ENCODE peak calls at places on chromosomes 3 and 15, in eight cellular contexts. H, R, V, S, W, B, J and D are unnamed samples.

GRCh38 chr3:45143673-45144670 is 2.2 kb downstream of the CDCP1 start:
- DNase-seq in H (no peak), R (no peak), V (no peak), S (no peak), W (no peak), B (no peak), J (peak), D (no peak)

GRCh38 chr3:153373571-153373970 is 211.5 kb downstream of the RAP2B start:
- DNase-seq in H (no peak), R (no peak), V (no peak), S (no peak), W (no peak), B (no peak), J (no peak), D (no peak)

GRCh38 chr3:123483146-123483545 is 34.3 kb upstream of the ADCY5 start:
- DNase-seq in H (no peak), R (no peak), V (no peak), S (no peak), W (no peak), B (no peak), J (no peak), D (no peak)

GRCh38 chr3:149490260-149490971 is 15.9 kb downstream of the TM4SF4 start:
- DNase-seq in H (no peak), R (no peak), V (no peak), S (no peak), W (no peak), B (no peak), J (no peak), D (no peak)

GRCh38 chr3:112376413-112376812 is 43.5 kb downstream of the CD200 start:
- DNase-seq in H (no peak), R (no peak), V (no peak), S (no peak), W (no peak), B (no peak), J (no peak), D (no peak)

GRCh38 chr3:86029590-86029989 is 961.4 kb downstream of the VGLL3 start:
- DNase-seq in H (no peak), R (no peak), V (peak), S (no peak), W (no peak), B (no peak), J (no peak), D (no peak)

GRCh38 chr15:101024111-101024695 is 105.0 kb downstream of the LRRK1 start:
- DNase-seq in H (no peak), R (peak), V (no peak), S (no peak), W (no peak), B (no peak), J (peak), D (peak)

GRCh38 chr15:62739507-62739906 is 303.0 kb upstream of the TPM1 start:
- DNase-seq in H (peak), R (no peak), V (no peak), S (no peak), W (no peak), B (no peak), J (peak), D (no peak)

GRCh38 chr3:113212155-113212844 is 943 bp downstream of the BOC start:
- DNase-seq in H (peak), R (no peak), V (peak), S (no peak), W (peak), B (no peak), J (peak), D (no peak)

DNA sequence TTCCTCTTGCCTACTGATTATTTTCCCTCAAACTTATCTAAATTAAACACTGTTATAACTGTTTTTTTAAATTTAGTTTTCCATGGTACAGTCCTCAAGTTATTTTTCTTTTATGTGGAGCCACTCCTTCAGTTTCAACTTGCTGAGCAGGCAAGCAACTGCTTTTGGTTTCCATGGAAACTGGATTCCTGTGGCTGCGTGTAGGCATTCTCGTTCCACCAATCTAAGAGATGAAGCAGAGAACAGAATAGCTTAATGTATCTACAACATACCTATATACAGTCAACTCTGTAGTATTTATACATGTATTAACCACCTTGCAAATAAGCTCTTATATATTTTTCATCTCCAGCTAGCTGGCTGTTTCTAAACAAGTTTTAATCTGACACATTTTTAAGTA is 25.8 kb upstream of the ANXA2 start:
- DNase-seq in H (peak), R (no peak), V (peak), S (peak), W (no peak), B (no peak), J (peak), D (peak)
- H3K4me3 ChIP-seq in H (no peak), R (no peak), V (no peak), S (no peak), W (no peak), B (no peak), J (no peak), D (no peak)

DNA sequence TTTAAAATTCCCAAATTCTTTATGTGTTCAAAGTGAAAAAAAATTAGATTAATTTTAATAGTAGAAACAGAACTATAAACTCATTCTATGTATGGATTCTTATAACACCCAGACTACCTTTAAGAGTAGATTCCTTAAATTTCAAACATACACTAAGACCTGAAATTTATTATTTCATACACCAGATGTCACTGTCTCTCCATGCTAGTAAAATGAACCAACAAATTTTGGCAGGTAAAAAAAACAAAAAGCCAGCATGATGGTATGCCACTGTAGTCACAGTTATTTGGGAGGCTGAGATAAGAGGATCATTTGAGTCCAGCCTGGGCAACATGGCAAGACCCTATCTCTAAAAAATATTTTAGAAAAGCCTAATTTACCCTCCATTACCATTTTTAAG is 461.3 kb upstream of the NAALADL2 start:
- DNase-seq in H (peak), R (no peak), V (peak), S (peak), W (no peak), B (no peak), J (peak), D (peak)
- TF ChIP-seq CTCF in H (peak), R (peak), V (peak), S (peak), W (peak), B (peak), J (peak), D (no peak)

GRCh38 chr3:71225285-71225684 is 358.2 kb downstream of the FOXP1 start:
- DNase-seq in H (no peak), R (no peak), V (no peak), S (no peak), W (no peak), B (no peak), J (peak), D (no peak)

GRCh38 chr3:71228156-71228885 is 355.2 kb downstream of the FOXP1 start:
- DNase-seq in H (no peak), R (no peak), V (peak), S (no peak), W (no peak), B (no peak), J (no peak), D (no peak)

GRCh38 chr3:71227344-71227743 is 356.2 kb downstream of the FOXP1 start:
- DNase-seq in H (no peak), R (no peak), V (peak), S (no peak), W (no peak), B (no peak), J (no peak), D (no peak)

GRCh38 chr3:71226565-71227281 is 356.8 kb downstream of the FOXP1 start:
- DNase-seq in H (peak), R (no peak), V (no peak), S (no peak), W (no peak), B (no peak), J (peak), D (no peak)

DNA sequence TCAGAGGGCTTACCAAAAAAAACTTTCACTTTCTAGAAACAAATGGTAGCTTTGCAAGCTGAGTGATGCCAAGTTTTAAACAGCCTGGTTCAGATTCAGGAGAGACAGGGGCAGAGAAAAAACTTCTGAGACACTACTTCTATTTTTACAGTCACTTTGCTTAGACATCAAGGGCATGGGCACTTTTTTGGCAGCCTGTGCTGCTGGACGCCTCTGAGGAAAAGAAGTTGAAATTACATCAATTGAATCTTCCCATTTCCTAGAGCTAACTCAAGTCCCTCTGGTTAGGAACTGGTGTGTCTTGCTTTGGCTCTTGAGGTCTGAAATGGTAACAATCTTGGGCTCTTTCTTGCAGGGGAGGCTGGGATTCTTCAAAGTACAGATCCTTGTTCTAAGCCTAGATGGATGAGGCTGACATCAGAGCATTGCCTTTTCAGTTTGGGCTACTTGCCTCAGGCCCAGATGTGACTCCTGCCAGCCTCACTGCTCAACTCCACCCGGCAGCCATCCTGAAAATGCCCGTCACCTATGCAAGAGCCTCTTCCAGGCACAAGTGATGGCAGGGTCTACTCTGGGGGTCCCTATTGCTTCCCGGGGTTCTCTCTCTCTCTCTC is 357.5 kb downstream of the FOXP1 start:
- DNase-seq in H (peak), R (no peak), V (no peak), S (no peak), W (no peak), B (no peak), J (peak), D (no peak)
- H3K4me3 ChIP-seq in H (no peak), R (peak), V (no peak), S (no peak), W (no peak), B (no peak), J (peak), D (no peak)

GRCh38 chr3:68017069-68017468 is 362.7 kb upstream of the SUCLG2 start:
- DNase-seq in H (no peak), R (no peak), V (no peak), S (no peak), W (no peak), B (no peak), J (no peak), D (no peak)
- TF ChIP-seq CTCF in H (no peak), R (no peak), V (no peak), S (no peak), W (no peak), B (no peak), J (no peak), D (no peak)

DNA sequence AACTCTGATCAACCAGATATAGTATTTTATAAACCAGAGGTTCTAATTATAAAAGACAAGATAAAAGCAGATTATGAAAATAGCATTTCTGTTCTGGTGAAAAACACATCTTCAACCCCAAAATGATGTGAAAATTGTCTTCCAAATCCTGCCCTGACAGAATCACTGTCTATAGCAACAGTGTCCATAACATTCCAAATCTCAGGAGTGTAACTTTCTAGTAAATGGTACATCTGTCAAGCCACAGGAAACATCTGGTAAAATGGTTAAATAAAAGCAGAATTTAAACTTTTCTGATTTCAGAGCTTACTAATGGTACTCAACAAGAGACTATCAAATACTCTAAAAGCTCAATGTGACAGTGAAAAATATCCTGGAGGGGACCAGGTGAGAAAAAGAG is 60.5 kb downstream of the VGLL4 start:
- DNase-seq in H (peak), R (no peak), V (no peak), S (no peak), W (no peak), B (no peak), J (no peak), D (no peak)
- H3K4me3 ChIP-seq in H (no peak), R (no peak), V (no peak), S (no peak), W (no peak), B (no peak), J (no peak), D (peak)

GRCh38 chr15:57343018-57343417 is 33.3 kb upstream of the CGNL1 start:
- DNase-seq in H (no peak), R (no peak), V (no peak), S (no peak), W (no peak), B (no peak), J (no peak), D (no peak)

GRCh38 chr15:57343526-57343925 is 32.8 kb upstream of the CGNL1 start:
- DNase-seq in H (no peak), R (no peak), V (no peak), S (no peak), W (no peak), B (no peak), J (no peak), D (no peak)

GRCh38 chr15:57344282-57344681 is 32.0 kb upstream of the CGNL1 start:
- DNase-seq in H (no peak), R (no peak), V (no peak), S (no peak), W (peak), B (no peak), J (no peak), D (no peak)

GRCh38 chr15:57339321-57339720 is 37.0 kb upstream of the CGNL1 start:
- DNase-seq in H (no peak), R (no peak), V (no peak), S (no peak), W (no peak), B (no peak), J (no peak), D (no peak)

GRCh38 chr15:57340673-57341259 is 35.5 kb upstream of the CGNL1 start:
- DNase-seq in H (peak), R (peak), V (peak), S (peak), W (peak), B (no peak), J (peak), D (peak)
- TF ChIP-seq CTCF in H (peak), R (peak), V (peak), S (peak), W (peak), B (peak), J (peak), D (peak)

GRCh38 chr15:72797338-72797689 is 13.8 kb upstream of the ADPGK start:
- DNase-seq in H (no peak), R (no peak), V (no peak), S (no peak), W (no peak), B (no peak), J (no peak), D (no peak)

GRCh38 chr15:72796210-72796514 is 12.6 kb upstream of the ADPGK start:
- DNase-seq in H (peak), R (no peak), V (no peak), S (no peak), W (peak), B (no peak), J (no peak), D (no peak)

GRCh38 chr15:72800819-72801481 is 17.4 kb upstream of the ADPGK start:
- DNase-seq in H (peak), R (no peak), V (no peak), S (no peak), W (no peak), B (no peak), J (peak), D (no peak)

GRCh38 chr15:72797834-72798233 is 14.3 kb upstream of the ADPGK start:
- DNase-seq in H (no peak), R (no peak), V (no peak), S (no peak), W (no peak), B (no peak), J (no peak), D (no peak)

GRCh38 chr15:72796515-72797337 is 13.2 kb upstream of the ADPGK start:
- DNase-seq in H (peak), R (no peak), V (peak), S (peak), W (peak), B (no peak), J (peak), D (no peak)
- H3K4me3 ChIP-seq in H (peak), R (peak), V (peak), S (peak), W (no peak), B (peak), J (peak), D (peak)

DNA sequence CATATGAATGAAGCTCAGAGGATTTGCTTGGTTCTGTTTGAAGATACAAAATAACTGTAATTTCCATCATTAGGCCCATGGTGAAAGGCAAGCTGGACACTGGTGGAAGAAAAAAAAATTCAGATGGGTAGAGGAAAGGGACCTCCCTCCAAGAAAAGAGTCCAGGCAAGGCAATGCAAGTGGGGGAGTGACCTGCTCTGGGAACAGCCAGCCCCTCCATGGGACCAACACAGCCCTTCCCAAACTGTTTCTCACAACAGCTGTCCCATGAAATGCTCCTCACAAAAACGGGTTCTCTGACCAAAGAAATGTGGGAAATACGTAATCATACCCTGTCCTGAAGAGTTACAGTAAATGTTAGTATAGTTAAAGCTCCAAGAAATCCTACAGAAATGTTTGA is 4.4 kb upstream of the AP3S2 start:
- DNase-seq in H (no peak), R (no peak), V (no peak), S (no peak), W (no peak), B (no peak), J (no peak), D (no peak)
- TF ChIP-seq CTCF in H (no peak), R (no peak), V (no peak), S (no peak), W (no peak), B (no peak), J (no peak), D (no peak)